ENCODE peak calls at places on chromosomes 6 and 20, in four cellular contexts. M is skeletal muscle cell; G is DMS153; N is central memory CD4-positive, alpha-beta T cell. U is an unnamed sample.

GRCh38 chr20:4887586-4887985 is 113.7 kb downstream of the SLC23A2 start:
- DNase-seq in M (no peak), G (no peak), N (no peak), U (no peak)

GRCh38 chr20:62875419-62876355 is 14.1 kb upstream of the TCFL5 start:
- DNase-seq in M (no peak), G (peak), N (no peak), U (peak)

GRCh38 chr20:25084616-25085187 is 2.8 kb upstream of the VSX1 start:
- DNase-seq in M (no peak), G (no peak), N (no peak), U (no peak)

GRCh38 chr6:138815797-138816528 is 20.1 kb downstream of the ECT2L start:
- DNase-seq in M (peak), G (peak), N (peak), U (no peak)

GRCh38 chr6:150627601-150628012 is 27.9 kb downstream of the PLEKHG1 start:
- DNase-seq in M (no peak), G (no peak), N (no peak), U (no peak)

GRCh38 chr6:56734334-56734733 is 91.6 kb upstream of the DST start:
- DNase-seq in M (no peak), G (no peak), N (no peak), U (no peak)

GRCh38 chr6:40395066-40395697 is 192.0 kb downstream of the LRFN2 start:
- DNase-seq in M (no peak), G (peak), N (no peak), U (no peak)

GRCh38 chr20:48750941-48751620 is 76.7 kb downstream of the PREX1 start:
- DNase-seq in M (no peak), G (peak), N (peak), U (peak)

GRCh38 chr6:137911675-137912158 is 44.7 kb downstream of the TNFAIP3 start:
- DNase-seq in M (no peak), G (no peak), N (no peak), U (no peak)

U was measured in nephron progenitor cell.